ENCODE peak calls at places on chromosomes 3 and 15, in eight cellular contexts. F is fibroblast of mammary gland, D is spleen, C is uterus, Y is colonic mucosa, O is SK-N-SH, L is choroid plexus epithelial cell, B is ovary. V is an unnamed sample.

GRCh38 chr3:57382933-57383332 is 90.4 kb upstream of the ASB14 start:
- DNase-seq in C (no peak), B (no peak), L (peak), Y (no peak), F (peak), O (no peak), D (no peak), V (no peak)

GRCh38 chr3:183430325-183430957 is 2.0 kb upstream of the MCF2L2 start:
- DNase-seq in D (no peak), O (no peak), B (no peak), C (no peak), F (no peak), L (no peak), Y (no peak), V (peak)

GRCh38 chr15:69610858-69611257 is 158.2 kb downstream of the RPLP1 start:
- DNase-seq in L (no peak), D (no peak), Y (peak), C (no peak), F (no peak), O (no peak), B (no peak), V (no peak)

GRCh38 chr3:125140011-125140813 is 72.3 kb downstream of the SLC12A8 start:
- DNase-seq in B (no peak), L (peak), D (no peak), O (no peak), C (no peak), F (no peak), Y (no peak), V (no peak)

GRCh38 chr3:197970588-197970987 is 10.6 kb downstream of the LMLN start:
- DNase-seq in L (no peak), B (no peak), D (no peak), C (no peak), F (no peak), O (no peak), Y (no peak), V (no peak)

GRCh38 chr3:193665370-193665989 is 72.5 kb downstream of the OPA1 start:
- DNase-seq in Y (no peak), D (no peak), L (peak), C (no peak), B (no peak), F (peak), O (peak), V (no peak)

GRCh38 chr3:12574656-12575055 is 17.8 kb downstream of the MKRN2 start:
- DNase-seq in F (no peak), D (no peak), B (no peak), Y (no peak), O (no peak), L (no peak), C (no peak), V (no peak)

GRCh38 chr3:28916713-28917499 is 364.0 kb upstream of the RBMS3 start:
- DNase-seq in C (peak), O (peak), L (peak), F (peak), D (peak), B (peak), Y (peak), V (peak)

GRCh38 chr3:106534206-106534605 is 665.4 kb upstream of the CBLB start:
- DNase-seq in O (no peak), L (peak), C (no peak), B (no peak), F (peak), Y (no peak), D (peak), V (no peak)

GRCh38 chr3:148955544-148956346 is 35.6 kb upstream of the GYG1 start:
- DNase-seq in Y (peak), O (peak), L (peak), D (no peak), C (peak), B (peak), F (peak), V (peak)

GRCh38 chr3:155629006-155629405 is 115.9 kb downstream of the PLCH1 start:
- DNase-seq in L (no peak), C (no peak), B (no peak), F (no peak), Y (no peak), D (no peak), O (no peak), V (no peak)

DNA sequence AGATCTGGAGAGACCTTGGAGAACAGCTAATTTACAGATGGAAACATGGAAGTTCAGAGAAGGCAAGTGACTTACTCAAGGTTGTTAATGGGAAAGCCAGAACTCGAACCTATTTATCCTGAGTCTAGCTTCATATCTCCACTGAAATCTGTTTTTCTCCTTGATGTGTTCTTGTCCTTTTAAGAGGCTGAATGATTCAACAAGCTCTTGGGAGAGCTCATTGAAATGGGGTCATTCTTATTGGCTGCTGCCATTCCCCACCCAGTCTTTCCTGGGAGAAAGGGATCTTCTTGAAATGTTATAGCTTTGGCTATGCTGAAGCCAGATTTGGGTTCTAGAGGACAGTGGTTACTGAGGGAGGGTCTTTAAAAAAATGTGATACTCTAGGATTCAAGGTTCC is 41.0 kb downstream of the RTP1 start:
- DNase-seq in L (no peak), D (no peak), C (no peak), O (no peak), Y (no peak), F (no peak), B (no peak), V (no peak)
- TF ChIP-seq CTCF in L (no peak), D (no peak), C (no peak), O (no peak), Y (no peak), F (no peak), B (no peak), V (no peak)

GRCh38 chr15:63474810-63475316 is 29.5 kb upstream of the USP3 start:
- DNase-seq in D (peak), F (peak), C (no peak), O (no peak), Y (peak), L (no peak), B (no peak), V (peak)

GRCh38 chr15:63473007-63473748 is 31.2 kb upstream of the USP3 start:
- DNase-seq in L (no peak), D (no peak), B (no peak), Y (no peak), F (no peak), O (no peak), C (no peak), V (peak)

GRCh38 chr15:63473749-63473998 is 30.7 kb upstream of the USP3 start:
- DNase-seq in Y (no peak), L (no peak), C (no peak), O (no peak), F (no peak), B (no peak), D (no peak), V (no peak)

GRCh38 chr15:63475670-63476069 is 28.7 kb upstream of the USP3 start:
- DNase-seq in B (no peak), O (no peak), C (no peak), Y (no peak), D (no peak), F (no peak), L (no peak), V (no peak)

DNA sequence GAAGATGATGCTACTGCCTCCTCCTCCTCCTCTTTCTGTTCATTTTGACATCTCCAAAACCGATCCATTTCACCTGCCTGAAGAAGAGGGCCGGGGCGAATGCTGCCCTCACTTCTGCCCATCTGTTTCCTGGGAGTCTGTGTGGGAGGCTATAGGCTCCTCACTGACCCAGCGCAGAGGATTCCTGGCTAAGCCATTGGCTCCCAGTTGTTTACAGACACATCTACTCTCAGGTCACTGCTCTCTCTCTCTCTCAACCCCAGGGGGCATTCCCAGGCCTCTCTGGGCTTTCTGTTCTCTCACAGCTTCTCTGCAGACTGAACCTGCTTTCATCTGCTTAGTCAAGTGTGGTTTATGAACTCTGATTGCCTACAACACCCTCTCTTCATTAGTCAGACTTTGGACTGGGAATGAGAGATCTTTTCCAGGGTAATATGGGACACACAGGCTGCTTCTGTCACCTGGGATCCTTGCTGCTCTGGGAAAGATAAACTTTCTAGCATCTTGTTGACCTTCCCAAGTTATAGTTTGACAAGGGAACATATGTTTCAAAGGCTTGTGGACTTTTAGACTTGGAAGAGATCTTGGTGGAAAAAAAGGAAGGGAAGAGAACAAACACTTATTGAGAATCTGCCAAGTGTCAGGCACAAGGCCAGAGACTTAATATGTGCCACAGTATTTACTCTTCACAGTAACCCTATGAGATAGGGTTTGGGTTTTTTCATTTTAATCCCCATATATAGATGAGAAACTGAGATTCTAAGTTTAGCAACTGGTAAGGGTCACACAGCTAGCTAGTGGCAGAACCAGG is 30.2 kb upstream of the USP3 start:
- DNase-seq in F (peak), O (no peak), B (no peak), C (no peak), D (peak), L (peak), Y (peak), V (no peak)
- TF ChIP-seq CTCF in F (no peak), O (no peak), B (no peak), C (no peak), D (peak), L (peak), Y (no peak), V (no peak)

DNA sequence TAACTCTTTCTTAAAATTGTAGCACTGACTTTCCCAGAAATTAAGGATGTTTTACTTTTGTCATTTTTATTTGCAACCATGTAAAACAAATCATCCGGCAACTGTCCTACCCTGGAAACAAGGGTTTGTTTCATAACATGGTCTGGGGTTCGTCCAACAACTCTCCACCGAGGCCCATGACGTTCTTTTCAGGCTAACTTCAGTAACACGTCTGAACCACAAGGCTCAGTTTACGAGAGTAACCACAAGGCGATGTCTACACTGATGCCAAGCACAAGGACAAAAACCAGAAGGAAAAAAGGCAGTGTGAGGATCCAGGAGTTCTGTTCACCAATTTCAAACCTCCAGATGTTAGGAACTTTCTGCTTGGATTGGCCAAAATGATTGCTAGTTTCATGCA is 546.1 kb downstream of the NTRK3 start:
- DNase-seq in C (peak), O (no peak), Y (no peak), L (no peak), B (peak), F (peak), D (no peak), V (no peak)
- TF ChIP-seq CTCF in C (no peak), O (no peak), Y (no peak), L (no peak), B (no peak), F (no peak), D (no peak), V (no peak)

GRCh38 chr3:52277972-52278509 is 408 bp downstream of the WDR82 start:
- DNase-seq in F (peak), O (peak), D (peak), Y (peak), C (no peak), L (peak), B (no peak), V (peak)
- TF ChIP-seq CTCF in F (peak), O (peak), D (peak), Y (peak), C (no peak), L (peak), B (no peak), V (peak)

DNA sequence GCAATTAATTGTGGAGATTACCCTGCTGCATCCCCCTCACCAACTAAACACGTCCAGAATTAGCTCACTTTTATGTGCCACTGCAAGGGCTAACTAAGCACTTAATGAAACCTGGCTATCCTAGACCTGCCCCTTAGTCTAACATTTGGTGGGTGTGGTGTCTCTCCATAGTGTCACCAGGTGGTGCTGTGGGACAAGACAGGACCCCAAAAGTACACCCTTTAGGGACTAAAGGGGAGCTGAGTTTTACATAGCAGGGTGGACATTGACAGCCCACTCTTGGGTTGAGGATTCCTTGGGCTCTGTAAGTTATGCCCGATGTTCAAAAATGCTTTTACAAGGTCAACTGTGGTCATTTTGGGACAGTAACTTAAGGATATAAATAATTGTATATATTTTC is 5.7 kb downstream of the DUT start:
- DNase-seq in L (peak), Y (no peak), O (peak), B (no peak), D (no peak), F (peak), C (no peak), V (no peak)
- TF ChIP-seq CTCF in L (peak), Y (no peak), O (peak), B (no peak), D (peak), F (peak), C (no peak), V (peak)

GRCh38 chr15:43292375-43293078 is 25.8 kb upstream of the TGM5 start:
- DNase-seq in O (no peak), L (peak), Y (no peak), B (no peak), F (peak), C (no peak), D (no peak), V (no peak)

GRCh38 chr15:43294091-43294706 is 27.5 kb upstream of the TGM5 start:
- DNase-seq in C (no peak), Y (no peak), O (no peak), D (no peak), F (no peak), B (no peak), L (no peak), V (no peak)

DNA sequence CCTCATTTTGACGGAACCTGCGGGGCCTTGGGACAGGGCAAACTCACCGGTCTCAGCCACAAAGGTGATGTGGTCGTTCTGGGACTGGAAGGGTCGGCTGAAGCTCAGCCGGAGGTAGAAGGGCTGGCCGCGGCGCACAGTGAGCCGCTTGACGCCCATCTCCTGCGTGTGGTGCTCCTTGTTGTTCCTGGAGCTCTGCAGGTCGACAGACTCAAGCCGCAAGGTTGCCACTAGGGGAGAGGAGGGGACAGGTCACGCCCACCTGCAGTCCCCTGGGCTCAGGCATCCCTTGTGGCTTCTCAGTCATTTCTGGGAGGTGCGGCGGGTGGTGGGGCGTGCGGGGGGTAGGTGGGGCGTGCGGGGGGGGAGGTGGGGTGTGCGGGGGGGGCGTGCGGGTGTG is 26.7 kb upstream of the TGM5 start:
- DNase-seq in L (no peak), O (peak), D (no peak), C (no peak), B (no peak), Y (no peak), F (no peak), V (no peak)
- TF ChIP-seq CTCF in L (no peak), O (no peak), D (no peak), C (no peak), B (no peak), Y (no peak), F (no peak), V (no peak)